ENCODE peak calls at places on chromosomes 5 and 9, in six cellular contexts. T is CD8-positive, alpha-beta T cell; G is fibroblast of the aortic adventitia; Z is AG04450; W is HepG2; A is tibial artery. P is an unnamed sample.

GRCh38 chr9:116450378-116451139 is 236.5 kb upstream of the TRIM32 start:
- DNase-seq in T (no peak), G (peak), Z (peak), W (no peak), A (no peak), P (peak)

GRCh38 chr5:40124367-40124766 is 555.3 kb upstream of the PTGER4 start:
- DNase-seq in T (no peak), G (no peak), Z (no peak), W (no peak), A (no peak), P (no peak)

GRCh38 chr5:171155621-171156020 is 153.4 kb upstream of the TLX3 start:
- DNase-seq in T (no peak), G (peak), Z (no peak), W (no peak), A (no peak), P (peak)

GRCh38 chr9:114549677-114550330 is 37.8 kb upstream of the ATP6V1G1 start:
- DNase-seq in T (no peak), G (peak), Z (peak), W (no peak), A (no peak), P (no peak)

GRCh38 chr9:3740690-3741419 is 215.1 kb upstream of the RFX3 start:
- DNase-seq in T (no peak), G (no peak), Z (no peak), W (no peak), A (no peak), P (no peak)

GRCh38 chr9:7123743-7124142 is 366.0 kb downstream of the KDM4C start:
- DNase-seq in T (no peak), G (no peak), Z (no peak), W (no peak), A (no peak), P (peak)

GRCh38 chr9:105697871-105698270 is 3.5 kb downstream of the TMEM38B start:
- DNase-seq in T (no peak), G (no peak), Z (no peak), W (no peak), A (no peak), P (peak)

GRCh38 chr5:179268966-179269693 is 76.1 kb downstream of the ADAMTS2 start:
- DNase-seq in T (no peak), G (peak), Z (no peak), W (no peak), A (peak), P (peak)

GRCh38 chr5:95984287-95984938 is 22.8 kb upstream of the ELL2 start:
- DNase-seq in T (no peak), G (peak), Z (no peak), W (no peak), A (no peak), P (peak)

GRCh38 chr5:78727786-78728761 is 79.5 kb upstream of the LHFPL2 start:
- DNase-seq in T (no peak), G (no peak), Z (no peak), W (peak), A (no peak), P (no peak)

GRCh38 chr5:134463176-134463720 is 51.6 kb upstream of the CDKN2AIPNL start:
- DNase-seq in T (no peak), G (no peak), Z (no peak), W (no peak), A (no peak), P (no peak)

GRCh38 chr5:140261403-140262171 is 41.3 kb downstream of the PFDN1 start:
- DNase-seq in T (no peak), G (peak), Z (peak), W (peak), A (peak), P (peak)

GRCh38 chr9:133783331-133783731 is 45.2 kb upstream of the SARDH start:
- DNase-seq in T (no peak), G (no peak), Z (no peak), W (no peak), A (no peak), P (no peak)

GRCh38 chr5:147464211-147464610 is 45.7 kb downstream of the DPYSL3 start:
- DNase-seq in T (no peak), G (peak), Z (no peak), W (peak), A (no peak), P (no peak)

GRCh38 chr9:101026824-101027223 is 1.7 kb upstream of the PLPPR1 start:
- DNase-seq in T (no peak), G (no peak), Z (no peak), W (peak), A (no peak), P (no peak)

GRCh38 chr5:65832603-65833228 is 93.7 kb upstream of the ERBIN start:
- DNase-seq in T (no peak), G (no peak), Z (no peak), W (no peak), A (no peak), P (peak)

GRCh38 chr5:151699071-151699901 is 12.6 kb upstream of the SPARC start:
- DNase-seq in T (no peak), G (peak), Z (peak), W (peak), A (peak), P (peak)

GRCh38 chr9:112887377-112887776 is 3.3 kb downstream of the SLC46A2 start:
- DNase-seq in T (no peak), G (no peak), Z (no peak), W (peak), A (no peak), P (no peak)

GRCh38 chr9:81103597-81104471 is 585.5 kb downstream of the TLE1 start:
- DNase-seq in T (no peak), G (peak), Z (no peak), W (no peak), A (no peak), P (peak)

GRCh38 chr5:30469691-30470090 is 723.8 kb upstream of the CDH6 start:
- DNase-seq in T (no peak), G (no peak), Z (no peak), W (no peak), A (no peak), P (no peak)

GRCh38 chr5:30030110-30030509 is 1163.4 kb upstream of the CDH6 start:
- DNase-seq in T (no peak), G (no peak), Z (no peak), W (no peak), A (no peak), P (no peak)

DNA sequence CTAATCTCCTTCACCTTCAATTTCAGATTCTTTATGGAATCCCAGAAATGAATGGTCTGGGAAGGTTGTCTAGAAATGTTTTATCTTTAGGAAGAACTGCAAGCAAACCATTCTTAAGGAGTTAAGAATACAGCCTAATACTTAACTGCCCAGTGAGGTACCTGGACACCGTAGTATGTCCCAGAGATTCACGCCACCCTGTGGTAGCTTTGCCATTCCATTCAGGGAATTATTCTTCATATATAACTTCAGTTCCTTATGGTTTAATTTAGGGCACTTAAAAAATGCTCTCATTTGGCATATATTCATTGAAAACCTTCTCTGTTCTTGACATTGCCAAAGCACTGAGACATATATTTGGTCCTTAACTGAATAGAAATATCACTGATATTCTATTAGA is 49.7 kb downstream of the ACTBL2 start:
- DNase-seq in T (no peak), G (peak), Z (no peak), W (peak), A (no peak), P (no peak)
- TF ChIP-seq CTCF in T (no peak), G (peak), Z (no peak), W (peak), A (no peak), P (no peak)

DNA sequence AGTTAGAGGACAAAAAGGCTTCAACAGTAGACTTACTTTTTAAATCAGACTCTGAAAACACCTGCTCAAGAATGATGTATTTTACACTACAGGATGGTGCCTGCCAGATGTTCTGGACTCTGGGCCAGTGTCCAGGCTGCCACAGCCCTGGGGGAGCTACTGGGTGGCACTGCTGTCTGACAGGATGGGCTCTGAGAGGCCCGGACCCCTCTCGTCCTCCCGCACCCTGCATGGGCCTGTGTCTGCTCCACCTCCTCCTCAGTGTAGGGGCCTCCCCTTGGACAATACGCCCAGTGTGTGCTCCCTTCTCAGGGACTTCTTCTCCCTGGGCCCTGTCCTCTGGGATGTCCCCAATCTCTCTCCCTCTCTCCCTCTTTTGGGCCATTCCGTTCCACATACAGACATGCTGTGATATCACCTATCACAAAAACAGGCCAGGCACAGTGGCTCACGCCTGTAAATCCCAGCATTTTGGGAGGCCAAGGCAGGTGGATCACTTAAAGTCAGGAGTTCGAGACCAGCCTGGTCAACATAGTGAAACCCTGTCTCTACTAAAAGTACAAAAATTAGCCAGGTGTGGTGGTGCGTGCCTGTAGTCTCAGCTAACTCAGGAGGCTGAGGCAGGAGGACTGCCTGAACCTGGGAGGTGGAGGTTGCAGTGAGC is 23.4 kb downstream of the GFPT2 start:
- DNase-seq in T (no peak), G (no peak), Z (no peak), W (no peak), A (no peak), P (no peak)
- TF ChIP-seq CTCF in T (no peak), G (no peak), Z (no peak), W (no peak), A (no peak), P (no peak)

DNA sequence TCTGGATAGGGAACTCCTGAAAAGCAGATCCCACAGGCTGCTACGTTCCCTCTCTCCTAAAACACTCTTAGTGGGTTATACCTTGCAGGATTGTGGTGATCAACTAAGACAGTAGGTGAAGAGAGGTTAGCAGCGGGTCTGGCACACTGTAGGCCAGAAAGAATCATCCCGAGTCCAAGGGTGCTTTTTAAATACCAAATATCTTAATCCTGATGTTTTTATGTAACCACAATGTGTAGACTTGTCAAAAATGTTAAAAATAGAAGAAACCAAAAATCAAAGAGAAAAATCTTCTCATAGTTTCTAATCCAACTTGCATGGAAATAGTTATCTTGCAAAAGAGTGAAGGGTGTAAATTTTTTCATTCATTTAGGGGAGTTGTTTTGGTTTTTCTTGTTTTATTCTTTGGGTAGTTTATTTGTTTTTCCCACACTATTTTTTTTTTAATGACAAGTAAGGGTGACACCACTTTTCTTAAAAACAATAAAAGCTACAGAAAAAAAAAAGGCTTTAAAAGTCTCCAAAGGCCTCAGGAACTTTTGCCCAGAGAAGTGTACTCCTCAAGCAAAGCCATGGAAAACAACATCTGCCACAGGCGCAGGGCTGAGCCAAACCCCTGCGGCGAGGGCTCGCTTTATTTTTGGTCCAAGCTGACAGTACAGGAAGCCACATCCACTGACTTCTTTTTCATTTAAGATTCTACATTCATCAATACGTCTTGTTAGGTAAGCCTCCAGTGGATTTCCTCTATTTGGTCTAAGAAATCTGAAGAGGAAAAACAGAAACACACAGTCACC is 52.1 kb upstream of the IFNK start:
- DNase-seq in T (no peak), G (peak), Z (no peak), W (no peak), A (no peak), P (peak)
- TF ChIP-seq CTCF in T (no peak), G (no peak), Z (no peak), W (no peak), A (no peak), P (no peak)

DNA sequence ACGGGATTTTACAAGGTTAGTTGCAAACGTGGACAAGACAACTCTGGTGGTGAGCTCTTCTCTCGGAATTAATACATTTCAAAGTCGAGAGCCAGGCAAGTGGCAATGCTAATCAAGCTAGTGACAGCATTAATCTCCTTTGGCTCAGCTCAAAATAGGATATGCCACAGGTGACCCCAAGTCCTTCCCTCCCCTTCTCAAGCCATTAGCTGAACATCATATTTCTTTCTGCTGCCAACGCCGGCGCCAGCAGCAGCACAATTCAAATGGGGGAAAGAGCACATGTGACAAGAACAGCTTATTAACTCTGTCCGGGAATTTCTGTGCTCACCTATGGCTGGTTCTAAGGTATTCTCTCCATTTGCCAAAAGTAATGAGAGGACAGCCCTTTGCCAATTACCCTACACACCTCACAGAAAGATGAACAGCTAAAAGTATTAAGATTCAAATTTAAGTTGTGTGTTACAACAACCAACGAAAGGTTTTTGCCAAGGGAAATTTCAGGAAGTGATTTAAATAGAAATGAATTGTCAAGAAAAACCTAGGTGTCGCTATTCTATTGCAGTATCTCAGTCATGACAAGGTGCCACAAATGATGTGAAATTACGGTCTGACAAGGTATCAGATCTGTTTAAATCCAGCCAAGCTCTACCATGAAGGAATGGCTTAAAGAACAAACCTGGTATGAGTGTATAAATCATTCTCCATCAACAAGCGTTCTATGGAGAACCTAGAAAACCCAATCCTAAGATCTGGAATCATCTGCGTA is 189.9 kb downstream of the ATPSCKMT start:
- DNase-seq in T (no peak), G (no peak), Z (no peak), W (no peak), A (no peak), P (no peak)
- TF ChIP-seq CTCF in T (no peak), G (no peak), Z (no peak), W (no peak), A (no peak), P (no peak)